ENCODE peak calls at places on chromosome 3, in seven cellular contexts. P is NB4, N is HCT116, Q is breast epithelium, D is LNCaP clone FGC, M is SK-N-SH, R is mucosa of descending colon. J is an unnamed sample.

GRCh38 chr3:48402281-48402732 is 27.6 kb downstream of the PLXNB1 start:
- DNase-seq in P (peak; percentile 45), N (peak; percentile 46), Q (peak; percentile 98), D (no peak), M (peak; percentile 18), R (peak; percentile 50), J (peak; percentile 67)

GRCh38 chr3:187919018-187919417 is 173.8 kb upstream of the BCL6 start:
- DNase-seq in P (no peak), N (no peak), Q (no peak), D (no peak), M (no peak), R (peak; percentile 28), J (no peak)

GRCh38 chr3:133448478-133449122 is 48.7 kb downstream of the BFSP2 start:
- DNase-seq in P (no peak), N (no peak), Q (no peak), D (no peak), M (no peak), R (peak; percentile 35), J (no peak)

GRCh38 chr3:171704002-171704401 is 106.3 kb downstream of the PLD1 start:
- DNase-seq in P (peak; percentile 37), N (peak; percentile 28), Q (no peak), D (no peak), M (peak; percentile 51), R (peak; percentile 58), J (peak; percentile 7)

GRCh38 chr3:113287818-113288648 is 76.7 kb downstream of the BOC start:
- DNase-seq in P (peak; percentile 67), N (peak; percentile 57), Q (no peak), D (no peak), M (peak; percentile 72), R (peak; percentile 87), J (peak; percentile 31)

GRCh38 chr3:131432441-131432840 is 50.9 kb downstream of the NUDT16 start:
- DNase-seq in P (no peak), N (no peak), Q (no peak), D (no peak), M (no peak), R (no peak), J (no peak)

GRCh38 chr3:43738305-43738704 is 47.6 kb downstream of the ABHD5 start:
- DNase-seq in P (no peak), N (no peak), Q (no peak), D (peak; percentile 35), M (no peak), R (no peak), J (no peak)

GRCh38 chr3:170467560-170467959 is 48.9 kb downstream of the CLDN11 start:
- DNase-seq in P (no peak), N (no peak), Q (no peak), D (no peak), M (no peak), R (no peak), J (no peak)

GRCh38 chr3:148513066-148513671 is 184.5 kb upstream of the AGTR1 start:
- DNase-seq in P (no peak), N (no peak), Q (no peak), D (no peak), M (no peak), R (no peak), J (peak; percentile 7)

GRCh38 chr3:196694202-196694638 is 17.8 kb downstream of the CEP19 start:
- DNase-seq in P (peak; percentile 43), N (no peak), Q (no peak), D (no peak), M (peak; percentile 51), R (no peak), J (no peak)

GRCh38 chr3:4741106-4741403 is 238.2 kb upstream of the BHLHE40 start:
- DNase-seq in P (no peak), N (no peak), Q (no peak), D (no peak), M (no peak), R (no peak), J (no peak)

GRCh38 chr3:174270841-174271240 is 588.3 kb upstream of the NAALADL2 start:
- DNase-seq in P (no peak), N (no peak), Q (no peak), D (no peak), M (no peak), R (no peak), J (peak; percentile 57)

GRCh38 chr3:44825264-44825925 is 36.3 kb upstream of the TMEM42 start:
- DNase-seq in P (peak; percentile 3), N (no peak), Q (no peak), D (no peak), M (peak; percentile 51), R (no peak), J (peak; percentile 38)

GRCh38 chr3:51642462-51642861 is 28.6 kb upstream of the TEX264 start:
- DNase-seq in P (peak; percentile 80), N (no peak), Q (no peak), D (no peak), M (no peak), R (no peak), J (no peak)

GRCh38 chr3:51637144-51637940 is 33.7 kb upstream of the TEX264 start:
- DNase-seq in P (no peak), N (no peak), Q (no peak), D (peak; percentile 40), M (no peak), R (no peak), J (no peak)

GRCh38 chr3:51637941-51638471 is 33.0 kb upstream of the TEX264 start:
- DNase-seq in P (peak; percentile 75), N (peak; percentile 73), Q (no peak), D (peak; percentile 80), M (peak; percentile 68), R (peak; percentile 64), J (peak; percentile 8)
- TF ChIP-seq CTCF in P (peak; percentile 93), N (peak; percentile 99), Q (peak; percentile 62), D (peak; percentile 100), M (peak; percentile 85), R (peak; percentile 43), J (peak; percentile 83)

GRCh38 chr3:13205567-13206143 is 132.4 kb upstream of the IQSEC1 start:
- DNase-seq in P (no peak), N (no peak), Q (no peak), D (no peak), M (no peak), R (no peak), J (no peak)

GRCh38 chr3:13202744-13203397 is 129.6 kb upstream of the IQSEC1 start:
- DNase-seq in P (no peak), N (no peak), Q (no peak), D (no peak), M (no peak), R (no peak), J (no peak)

GRCh38 chr3:13203398-13204176 is 130.4 kb upstream of the IQSEC1 start:
- DNase-seq in P (no peak), N (no peak), Q (no peak), D (no peak), M (no peak), R (no peak), J (no peak)

GRCh38 chr3:13206799-13207577 is 133.8 kb upstream of the IQSEC1 start:
- DNase-seq in P (no peak), N (no peak), Q (no peak), D (no peak), M (no peak), R (no peak), J (no peak)

DNA sequence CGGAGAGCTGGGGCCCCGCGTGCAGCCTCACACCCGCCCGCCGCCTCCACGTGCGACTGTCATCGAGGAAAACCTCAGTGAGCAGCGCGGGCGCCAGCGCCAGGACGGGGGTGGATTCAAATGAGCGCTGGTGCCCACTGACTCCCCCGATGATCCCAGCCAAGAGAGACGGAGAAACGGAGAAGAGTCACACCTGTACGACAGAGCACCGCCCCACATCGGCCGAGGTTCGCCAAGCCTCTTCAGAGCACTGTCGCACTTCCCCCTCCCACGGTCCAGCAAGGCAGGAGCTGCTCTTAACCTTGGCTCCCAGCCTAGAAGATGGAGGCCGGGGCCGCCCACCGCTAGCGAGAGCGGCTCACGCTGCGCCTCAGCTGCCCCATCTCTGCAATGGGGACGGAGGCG is 130.9 kb upstream of the IQSEC1 start:
- DNase-seq in P (no peak), N (no peak), Q (no peak), D (no peak), M (no peak), R (no peak), J (no peak)
- H3K4me3 ChIP-seq in P (no peak overlapping the region), N (no peak overlapping the region), Q (peak overlapping the region; percentile 13), D (no peak overlapping the region), M (no peak overlapping the region), R (no peak overlapping the region), J (no peak overlapping the region)

DNA sequence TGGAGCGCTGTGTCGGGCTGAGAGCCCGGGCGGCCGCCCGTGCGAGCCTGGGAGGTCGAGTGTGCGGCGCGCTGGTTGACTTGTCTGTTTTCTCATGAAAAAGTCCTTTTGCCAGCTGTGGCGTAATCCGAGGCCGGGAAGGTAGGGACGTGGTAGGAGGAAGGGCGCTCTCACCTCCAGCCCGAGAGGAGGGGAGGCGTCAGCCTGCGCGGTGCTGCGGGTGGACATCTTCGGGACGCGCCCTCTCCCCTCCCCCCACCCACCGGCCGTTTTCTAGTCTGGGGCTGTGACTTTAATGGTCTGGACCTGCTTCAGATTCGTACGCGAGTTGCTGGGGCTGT is 573 bp downstream of the NCK1 start:
- DNase-seq in P (peak; percentile 76), N (peak; percentile 24), Q (peak; percentile 67), D (peak; percentile 51), M (peak; percentile 76), R (peak; percentile 56), J (no peak)
- TF ChIP-seq CTCF in P (no peak), N (no peak), Q (no peak), D (no peak), M (no peak), R (no peak), J (no peak)

GRCh38 chr3:28575100-28575747 is 226.6 kb upstream of the AZI2 start:
- DNase-seq in P (no peak), N (no peak), Q (no peak), D (no peak), M (peak; percentile 77), R (no peak), J (no peak)
- H3K4me3 ChIP-seq in P (no peak overlapping the region), N (no peak overlapping the region), Q (peak overlapping the region; percentile 57), D (no peak overlapping the region), M (peak overlapping the region; percentile 54), R (no peak overlapping the region), J (peak overlapping the region; percentile 23)

J was measured in AG09309.